ENCODE peak calls at places on chromosomes 13 and 19, in six cellular contexts. M is AG10803, C is GM12865, O is HFF-Myc, H is left ventricle myocardium inferior, A is astrocyte of the spinal cord. T is an unnamed sample.

GRCh38 chr13:99693351-99693750 is 192.1 kb downstream of the TM9SF2 start:
- DNase-seq in O (no peak), M (no peak), H (no peak), A (no peak), C (peak; percentile 31), T (no peak)

GRCh38 chr13:81686877-81687276 is 1346.0 kb upstream of the SPRY2 start:
- DNase-seq in O (peak; percentile 1), C (no peak), H (no peak), A (peak; percentile 29), M (no peak), T (no peak)

GRCh38 chr19:51460164-51460992 is 2.1 kb upstream of the SIGLEC8 start:
- DNase-seq in M (no peak), C (no peak), O (no peak), H (no peak), A (no peak), T (no peak)

GRCh38 chr13:61908906-61909305 is 493.3 kb upstream of the PCDH20 start:
- DNase-seq in H (no peak), C (no peak), O (no peak), M (no peak), A (no peak), T (no peak)

GRCh38 chr19:29858000-29858596 is 46.3 kb downstream of the CCNE1 start:
- DNase-seq in C (peak; percentile 66), A (no peak), M (no peak), H (no peak), O (no peak), T (no peak)

GRCh38 chr19:18939922-18940775 is 868 bp downstream of the HOMER3 start:
- DNase-seq in H (peak; percentile 46), A (peak; percentile 67), C (no peak), M (peak; percentile 44), O (no peak), T (peak; percentile 83)

GRCh38 chr13:89930861-89931260 is 1416.6 kb upstream of the MIR17HG start:
- DNase-seq in A (no peak), M (no peak), C (no peak), H (no peak), O (no peak), T (no peak)

GRCh38 chr19:11227201-11227886 is 12.1 kb upstream of the ANGPTL8 start:
- DNase-seq in C (peak; percentile 52), A (no peak), M (no peak), O (no peak), H (no peak), T (no peak)

GRCh38 chr13:51426982-51427381 is 25.9 kb downstream of the INTS6 start:
- DNase-seq in M (no peak), O (no peak), C (no peak), A (no peak), H (no peak), T (no peak)

GRCh38 chr19:43812689-43813088 is 10.4 kb upstream of the LYPD5 start:
- DNase-seq in C (no peak), A (no peak), O (no peak), M (no peak), H (no peak), T (no peak)

GRCh38 chr19:19410553-19411550 is 5.4 kb downstream of the GATAD2A start:
- DNase-seq in A (no peak), H (no peak), O (no peak), C (peak; percentile 73), M (no peak), T (no peak)

GRCh38 chr19:57850553-57851017 is 926 bp downstream of the ZNF587 start:
- DNase-seq in H (no peak), O (peak; percentile 39), A (peak; percentile 64), C (peak; percentile 65), M (peak; percentile 6), T (no peak)

GRCh38 chr13:48571121-48571901 is 38.4 kb upstream of the RCBTB2 start:
- DNase-seq in O (peak; percentile 25), A (peak; percentile 84), C (no peak), M (peak; percentile 82), H (no peak), T (peak; percentile 35)

GRCh38 chr13:55029280-55029679 is 2000.7 kb downstream of the OLFM4 start:
- DNase-seq in H (no peak), M (no peak), A (no peak), O (no peak), C (no peak), T (no peak)

GRCh38 chr13:39596685-39597084 is 6.3 kb downstream of the LHFPL6 start:
- DNase-seq in O (no peak), C (no peak), H (no peak), M (no peak), A (no peak), T (no peak)

GRCh38 chr19:5828661-5829566 is 10.6 kb downstream of the FUT6 start:
- DNase-seq in A (no peak), M (no peak), H (peak; percentile 40), C (peak; percentile 43), O (no peak), T (no peak)

GRCh38 chr13:41409611-41410010 is 47.7 kb upstream of the RGCC start:
- DNase-seq in C (no peak), A (no peak), M (peak; percentile 10), H (no peak), O (no peak), T (no peak)

GRCh38 chr19:11848200-11848593 is 329 bp upstream of the ZNF439 start:
- DNase-seq in H (no peak), M (no peak), A (no peak), C (no peak), O (no peak), T (no peak)

GRCh38 chr19:900302-901111 is 7.2 kb downstream of the RNU6-9 start:
- DNase-seq in M (no peak), C (no peak), A (no peak), H (no peak), O (no peak), T (no peak)

GRCh38 chr13:92590503-92590908 is 636.1 kb upstream of the GPC6 start:
- DNase-seq in A (peak; percentile 42), C (no peak), H (no peak), M (no peak), O (no peak), T (no peak)

GRCh38 chr13:32446220-32446619 is 18.3 kb upstream of the N4BP2L1 start:
- DNase-seq in M (no peak), C (no peak), O (no peak), A (no peak), H (no peak), T (no peak)

GRCh38 chr19:43623889-43624670 is 4.7 kb upstream of the ZNF428 start:
- DNase-seq in M (no peak), A (no peak), O (no peak), H (no peak), C (no peak), T (no peak)

GRCh38 chr13:109644956-109645355 is 141.4 kb downstream of the IRS2 start:
- DNase-seq in M (no peak), O (no peak), A (no peak), C (no peak), H (no peak), T (no peak)

DNA sequence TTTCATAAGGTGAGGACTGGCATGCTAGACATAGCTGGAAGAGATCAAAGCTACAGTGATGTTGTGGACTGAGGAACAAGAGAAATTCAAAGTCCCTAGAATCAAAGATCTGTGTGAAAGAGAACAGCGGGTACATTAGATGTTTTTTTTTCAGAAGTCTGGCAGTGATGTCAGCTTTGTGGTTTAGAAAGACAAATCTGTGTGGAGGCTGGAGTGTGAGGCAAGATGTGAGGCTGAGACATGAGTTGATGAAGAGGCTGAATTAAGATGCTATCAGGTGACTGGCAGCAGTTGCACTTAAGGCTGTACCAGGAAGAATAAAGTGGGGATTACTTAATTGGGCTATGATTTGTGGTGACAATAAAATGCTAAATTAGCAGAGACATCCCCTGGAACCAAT is 46.5 kb downstream of the DNAJC3 start:
- DNase-seq in M (no peak), O (no peak), C (no peak), H (no peak), A (no peak), T (no peak)
- H3K4me3 ChIP-seq in M (no peak overlapping the region), O (no peak overlapping the region), C (no peak overlapping the region), H (no peak overlapping the region), A (no peak overlapping the region), T (no peak overlapping the region)

GRCh38 chr19:49800771-49801170 is 12.3 kb downstream of the FUZ start:
- DNase-seq in M (no peak), O (no peak), H (no peak), A (no peak), C (no peak), T (no peak)

GRCh38 chr19:49802836-49803528 is 10.1 kb downstream of the FUZ start:
- DNase-seq in H (no peak), C (no peak), O (no peak), M (no peak), A (no peak), T (no peak)

GRCh38 chr19:49801401-49801888 is 11.6 kb downstream of the FUZ start:
- DNase-seq in M (no peak), O (no peak), H (no peak), C (no peak), A (no peak), T (no peak)

GRCh38 chr19:49803529-49803856 is 9.6 kb downstream of the FUZ start:
- DNase-seq in M (no peak), O (no peak), H (no peak), A (no peak), C (no peak), T (no peak)

DNA sequence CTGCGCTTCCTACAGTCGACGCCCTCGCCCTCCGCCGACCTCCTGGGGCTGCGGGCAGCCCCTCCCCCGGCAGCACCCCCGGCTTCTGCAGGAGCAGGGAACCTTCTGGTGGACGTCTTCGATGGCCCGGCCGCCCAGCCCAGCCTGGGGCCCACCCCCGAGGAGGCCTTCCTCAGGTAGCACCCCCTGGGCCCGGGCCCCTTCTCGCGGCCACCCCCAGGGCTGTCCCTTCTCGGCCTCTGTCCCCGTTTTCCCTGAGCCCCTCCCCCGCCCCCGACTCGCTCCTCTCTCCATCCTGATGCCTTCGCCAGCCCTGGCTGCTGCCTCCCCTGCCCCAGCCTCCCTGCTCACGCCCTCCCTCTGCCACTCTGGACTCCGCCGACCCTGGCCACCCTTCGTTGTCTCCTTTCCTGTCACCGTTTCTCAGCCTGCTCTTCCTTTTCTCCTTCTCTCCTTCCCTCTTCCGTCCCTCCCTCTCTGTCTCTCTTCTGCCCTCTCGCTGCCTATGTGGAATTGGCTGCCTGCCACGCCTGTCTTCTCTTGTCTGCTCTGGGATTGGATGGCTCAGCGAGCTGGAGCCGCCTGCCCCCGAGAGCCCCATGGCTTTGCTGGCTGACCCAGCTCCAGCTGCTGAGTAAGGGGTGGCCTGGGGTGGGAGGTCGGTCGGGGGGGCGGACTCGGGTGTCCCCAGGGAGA is 11.0 kb downstream of the FUZ start:
- DNase-seq in H (peak; percentile 94), M (peak; percentile 84), A (peak; percentile 86), C (no peak), O (peak; percentile 75), T (peak; percentile 94)
- TF ChIP-seq CTCF in H (peak; percentile 57), M (peak; percentile 49), A (peak; percentile 32), C (no peak), O (peak; percentile 14), T (peak; percentile 29)

GRCh38 chr19:55633866-55634265 is 6.9 kb upstream of the ZNF580 start:
- DNase-seq in O (no peak), C (no peak), M (no peak), A (no peak), H (no peak), T (no peak)
- H3K4me3 ChIP-seq in O (no peak overlapping the region), C (peak overlapping the region; percentile 67), M (no peak overlapping the region), A (no peak overlapping the region), H (no peak overlapping the region), T (no peak overlapping the region)

DNA sequence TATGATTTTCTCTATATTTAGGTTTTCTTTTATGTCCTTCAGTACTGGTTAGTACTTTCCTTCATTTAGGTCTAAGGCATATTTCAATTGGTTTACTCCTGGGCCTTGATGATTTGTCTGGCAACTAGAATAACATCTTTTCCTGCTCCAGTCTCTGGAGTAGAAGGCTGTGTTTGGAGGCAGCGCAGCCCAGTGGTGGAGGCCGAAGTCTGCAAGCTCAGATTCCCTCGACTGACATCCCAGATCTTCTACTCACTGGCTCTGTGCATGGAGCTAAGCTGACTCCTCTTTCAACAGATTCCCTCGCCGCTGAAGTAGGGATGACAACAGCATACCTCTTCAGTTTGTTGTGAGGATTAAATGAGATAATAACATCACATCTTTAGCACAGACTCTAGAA is 141.0 kb downstream of the RAP2A start:
- DNase-seq in O (no peak), A (peak; percentile 3), C (peak; percentile 46), M (peak; percentile 25), H (peak; percentile 21), T (no peak)
- TF ChIP-seq CTCF in O (peak; percentile 33), A (peak; percentile 50), C (peak; percentile 54), M (peak; percentile 56), H (peak; percentile 57), T (no peak)

T was measured in tibial artery.